ENCODE peak calls at places on chromosome X, in six cellular contexts. One of them, this sample, is unnamed.
A peak's percentile ranks its signal among the peaks of the same experiment; 100 is the strongest.

GRCh38 chrX:115940888-115941332 is 229.6 kb upstream of the AGTR2 start:
- DNase-seq in breast epithelium: peak; percentile 61
- DNase-seq in PC-3: peak; percentile 81
- DNase-seq in CD8-positive, alpha-beta T cell: no peak
- DNase-seq in HCT116: no peak
- DNase-seq in gastrocnemius medialis: no peak
- DNase-seq in this sample: no peak

GRCh38 chrX:68504237-68504636 is 5.4 kb downstream of the YIPF6 start:
- DNase-seq in breast epithelium: no peak
- DNase-seq in PC-3: peak; percentile 75
- DNase-seq in CD8-positive, alpha-beta T cell: no peak
- DNase-seq in HCT116: no peak
- DNase-seq in gastrocnemius medialis: no peak
- DNase-seq in this sample: no peak

GRCh38 chrX:19152762-19153161 is 30.5 kb upstream of the ADGRG2 start:
- DNase-seq in breast epithelium: no peak
- DNase-seq in PC-3: peak; percentile 69
- DNase-seq in CD8-positive, alpha-beta T cell: no peak
- DNase-seq in HCT116: no peak
- DNase-seq in gastrocnemius medialis: no peak
- DNase-seq in this sample: no peak

GRCh38 chrX:104750146-104750699 is 184.2 kb downstream of the IL1RAPL2 start:
- DNase-seq in breast epithelium: no peak
- DNase-seq in PC-3: peak; percentile 52
- DNase-seq in CD8-positive, alpha-beta T cell: no peak
- DNase-seq in HCT116: no peak
- DNase-seq in gastrocnemius medialis: no peak
- DNase-seq in this sample: no peak

GRCh38 chrX:95762716-95763115 is 921.9 kb upstream of the DIAPH2 start:
- DNase-seq in breast epithelium: no peak
- DNase-seq in PC-3: peak; percentile 1
- DNase-seq in CD8-positive, alpha-beta T cell: no peak
- DNase-seq in HCT116: no peak
- DNase-seq in gastrocnemius medialis: no peak
- DNase-seq in this sample: no peak

GRCh38 chrX:150913511-150913910 is 15.0 kb upstream of the CD99L2 start:
- DNase-seq in breast epithelium: no peak
- DNase-seq in PC-3: no peak
- DNase-seq in CD8-positive, alpha-beta T cell: no peak
- DNase-seq in HCT116: no peak
- DNase-seq in gastrocnemius medialis: no peak
- DNase-seq in this sample: no peak

GRCh38 chrX:46628406-46629371 is 55.1 kb downstream of the CHST7 start:
- DNase-seq in breast epithelium: no peak
- DNase-seq in PC-3: no peak
- DNase-seq in CD8-positive, alpha-beta T cell: no peak
- DNase-seq in HCT116: no peak
- DNase-seq in gastrocnemius medialis: peak; percentile 49
- DNase-seq in this sample: peak; percentile 63

GRCh38 chrX:3440981-3441380 is 94.5 kb upstream of the MXRA5 start:
- DNase-seq in breast epithelium: no peak
- DNase-seq in PC-3: no peak
- DNase-seq in CD8-positive, alpha-beta T cell: no peak
- DNase-seq in HCT116: no peak
- DNase-seq in gastrocnemius medialis: no peak
- DNase-seq in this sample: no peak

GRCh38 chrX:133190877-133191738 is 27.0 kb downstream of the TFDP3 start:
- DNase-seq in breast epithelium: no peak
- DNase-seq in PC-3: no peak
- DNase-seq in CD8-positive, alpha-beta T cell: no peak
- DNase-seq in HCT116: no peak
- DNase-seq in gastrocnemius medialis: no peak
- DNase-seq in this sample: no peak

GRCh38 chrX:40268126-40268525 is 170.4 kb upstream of the BCOR start:
- DNase-seq in breast epithelium: no peak
- DNase-seq in PC-3: no peak
- DNase-seq in CD8-positive, alpha-beta T cell: no peak
- DNase-seq in HCT116: no peak
- DNase-seq in gastrocnemius medialis: no peak
- DNase-seq in this sample: no peak

GRCh38 chrX:40261955-40262596 is 164.3 kb upstream of the BCOR start:
- DNase-seq in breast epithelium: no peak
- DNase-seq in PC-3: no peak
- DNase-seq in CD8-positive, alpha-beta T cell: no peak
- DNase-seq in HCT116: no peak
- DNase-seq in gastrocnemius medialis: no peak
- DNase-seq in this sample: peak; percentile 72

GRCh38 chrX:40262641-40263560 is 165.1 kb upstream of the BCOR start:
- DNase-seq in breast epithelium: no peak
- DNase-seq in PC-3: peak; percentile 37
- DNase-seq in CD8-positive, alpha-beta T cell: no peak
- DNase-seq in HCT116: peak; percentile 7
- DNase-seq in gastrocnemius medialis: no peak
- DNase-seq in this sample: peak; percentile 67

GRCh38 chrX:40267334-40268118 is 169.8 kb upstream of the BCOR start:
- DNase-seq in breast epithelium: no peak
- DNase-seq in PC-3: no peak
- DNase-seq in CD8-positive, alpha-beta T cell: no peak
- DNase-seq in HCT116: no peak
- DNase-seq in gastrocnemius medialis: no peak
- DNase-seq in this sample: peak; percentile 65

DNA sequence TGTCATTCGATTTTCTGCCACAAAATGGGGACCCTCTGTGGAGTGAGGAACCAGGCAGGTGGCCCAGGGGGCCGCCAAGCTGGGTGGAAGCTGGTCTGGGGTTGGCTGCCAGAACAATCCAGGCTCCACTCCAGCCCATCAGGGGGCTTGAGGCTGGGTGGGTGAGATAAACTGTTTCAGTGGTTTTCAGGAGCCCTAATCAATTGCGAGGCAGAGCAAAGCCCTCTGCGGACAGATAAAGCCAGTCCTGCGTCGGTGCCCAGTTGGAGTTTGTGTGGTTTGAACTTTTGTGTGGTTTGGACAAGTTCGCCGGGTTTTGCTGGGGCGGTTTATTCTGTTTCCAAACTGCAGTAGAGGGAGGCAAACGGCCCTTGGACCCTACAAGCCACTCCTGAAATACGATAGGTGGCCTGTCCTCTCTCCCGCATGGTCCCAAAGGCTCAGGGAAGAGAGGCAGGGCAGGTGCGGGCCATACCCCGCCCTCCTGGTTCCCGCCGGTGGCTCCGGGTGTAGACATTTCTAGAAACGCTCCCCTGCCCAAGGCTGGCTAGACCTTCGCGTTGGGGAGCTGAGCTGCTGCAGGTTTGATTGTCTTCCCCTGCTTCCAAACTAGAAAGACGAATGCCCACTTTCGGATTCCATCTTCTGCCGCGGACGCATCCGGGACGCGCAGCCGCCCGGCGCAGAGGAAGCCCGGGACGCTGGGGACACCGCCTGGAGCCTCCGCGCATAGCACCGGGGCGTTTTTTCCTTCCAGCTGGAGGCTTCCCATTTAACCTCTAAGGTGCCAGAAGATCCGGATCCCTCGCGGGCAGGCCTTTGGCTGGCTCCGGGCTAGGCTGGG is 169.0 kb upstream of the BCOR start:
- DNase-seq in breast epithelium: peak; percentile 53
- DNase-seq in PC-3: peak; percentile 71
- DNase-seq in CD8-positive, alpha-beta T cell: peak; percentile 22
- DNase-seq in HCT116: peak; percentile 29
- DNase-seq in gastrocnemius medialis: peak; percentile 11
- DNase-seq in this sample: peak; percentile 86
- H3K4me3 ChIP-seq in breast epithelium: peak overlapping the region; percentile 66
- H3K4me3 ChIP-seq in PC-3: peak overlapping the region; percentile 79
- H3K4me3 ChIP-seq in CD8-positive, alpha-beta T cell: peak overlapping the region; percentile 57
- H3K4me3 ChIP-seq in HCT116: peak overlapping the region; percentile 45
- H3K4me3 ChIP-seq in gastrocnemius medialis: peak overlapping the region; percentile 50
- H3K4me3 ChIP-seq in this sample: peak overlapping the region; percentile 36

GRCh38 chrX:119648421-119648775 is 42.2 kb upstream of the NKRF start:
- DNase-seq in breast epithelium: no peak
- DNase-seq in PC-3: no peak
- DNase-seq in CD8-positive, alpha-beta T cell: no peak
- DNase-seq in HCT116: no peak
- DNase-seq in gastrocnemius medialis: no peak
- DNase-seq in this sample: no peak
- H3K4me1 ChIP-seq in breast epithelium: no peaks in the 10 kb centered on the region
- H3K4me1 ChIP-seq in PC-3: no peaks in the 10 kb centered on the region
- H3K4me1 ChIP-seq in CD8-positive, alpha-beta T cell: peaks cover 15% of the 10 kb centered on the region
- H3K4me1 ChIP-seq in HCT116: no peaks in the 10 kb centered on the region
- H3K4me1 ChIP-seq in gastrocnemius medialis: no peaks in the 10 kb centered on the region
- H3K4me1 ChIP-seq in this sample: no peaks in the 10 kb centered on the region

GRCh38 chrX:39047174-39047573 is 245.9 kb downstream of the MID1IP1 start:
- DNase-seq in breast epithelium: no peak
- DNase-seq in PC-3: no peak
- DNase-seq in CD8-positive, alpha-beta T cell: no peak
- DNase-seq in HCT116: no peak
- DNase-seq in gastrocnemius medialis: no peak
- DNase-seq in this sample: no peak
- H3K4me3 ChIP-seq in breast epithelium: no peak overlapping the region
- H3K4me3 ChIP-seq in PC-3: no peak overlapping the region
- H3K4me3 ChIP-seq in CD8-positive, alpha-beta T cell: no peak overlapping the region
- H3K4me3 ChIP-seq in HCT116: no peak overlapping the region
- H3K4me3 ChIP-seq in gastrocnemius medialis: no peak overlapping the region
- H3K4me3 ChIP-seq in this sample: no peak overlapping the region

GRCh38 chrX:40082447-40083119 is 15.2 kb downstream of the BCOR start:
- DNase-seq in breast epithelium: no peak
- DNase-seq in PC-3: no peak
- DNase-seq in CD8-positive, alpha-beta T cell: no peak
- DNase-seq in HCT116: no peak
- DNase-seq in gastrocnemius medialis: no peak
- DNase-seq in this sample: peak; percentile 80

GRCh38 chrX:40084471-40084870 is 13.3 kb downstream of the BCOR start:
- DNase-seq in breast epithelium: no peak
- DNase-seq in PC-3: no peak
- DNase-seq in CD8-positive, alpha-beta T cell: no peak
- DNase-seq in HCT116: no peak
- DNase-seq in gastrocnemius medialis: no peak
- DNase-seq in this sample: no peak

GRCh38 chrX:40085086-40085551 is 12.6 kb downstream of the BCOR start:
- DNase-seq in breast epithelium: no peak
- DNase-seq in PC-3: peak; percentile 90
- DNase-seq in CD8-positive, alpha-beta T cell: no peak
- DNase-seq in HCT116: no peak
- DNase-seq in gastrocnemius medialis: no peak
- DNase-seq in this sample: peak; percentile 59

GRCh38 chrX:40083120-40083978 is 14.4 kb downstream of the BCOR start:
- DNase-seq in breast epithelium: no peak
- DNase-seq in PC-3: peak; percentile 40
- DNase-seq in CD8-positive, alpha-beta T cell: no peak
- DNase-seq in HCT116: no peak
- DNase-seq in gastrocnemius medialis: no peak
- DNase-seq in this sample: peak; percentile 73

GRCh38 chrX:40083979-40084359 is 13.8 kb downstream of the BCOR start:
- DNase-seq in breast epithelium: no peak
- DNase-seq in PC-3: no peak
- DNase-seq in CD8-positive, alpha-beta T cell: no peak
- DNase-seq in HCT116: no peak
- DNase-seq in gastrocnemius medialis: no peak
- DNase-seq in this sample: no peak
- H3K4me1 ChIP-seq in breast epithelium: no peaks in the 10 kb centered on the region
- H3K4me1 ChIP-seq in PC-3: peaks cover 30% of the 10 kb centered on the region
- H3K4me1 ChIP-seq in CD8-positive, alpha-beta T cell: peaks cover 60% of the 10 kb centered on the region
- H3K4me1 ChIP-seq in HCT116: peaks cover 41% of the 10 kb centered on the region
- H3K4me1 ChIP-seq in gastrocnemius medialis: peaks cover 50% of the 10 kb centered on the region
- H3K4me1 ChIP-seq in this sample: peaks cover 18% of the 10 kb centered on the region

DNA sequence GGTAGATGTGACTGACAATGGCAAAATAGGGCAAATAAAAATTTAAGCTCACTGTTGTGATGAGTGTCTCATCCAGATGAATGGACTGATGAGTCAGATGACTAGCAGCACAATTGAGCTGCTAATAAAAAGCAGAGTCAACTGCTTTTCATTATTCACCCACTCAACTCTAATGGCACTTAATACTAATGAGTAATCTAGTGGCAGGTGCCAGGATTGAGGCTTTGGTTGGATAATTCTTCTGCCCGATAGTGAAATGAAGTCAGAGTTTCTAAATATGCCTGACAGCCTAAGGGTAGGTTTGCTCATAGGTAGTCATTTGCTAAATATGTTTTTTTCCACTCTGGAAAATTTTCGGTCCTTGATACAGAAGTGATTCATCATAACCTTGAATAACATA is 10.4 kb downstream of the OGT start:
- DNase-seq in breast epithelium: no peak
- DNase-seq in PC-3: peak; percentile 95
- DNase-seq in CD8-positive, alpha-beta T cell: no peak
- DNase-seq in HCT116: no peak
- DNase-seq in gastrocnemius medialis: no peak
- DNase-seq in this sample: no peak
- H3K4me3 ChIP-seq in breast epithelium: no peak overlapping the region
- H3K4me3 ChIP-seq in PC-3: peak overlapping the region; percentile 47
- H3K4me3 ChIP-seq in CD8-positive, alpha-beta T cell: no peak overlapping the region
- H3K4me3 ChIP-seq in HCT116: no peak overlapping the region
- H3K4me3 ChIP-seq in gastrocnemius medialis: no peak overlapping the region
- H3K4me3 ChIP-seq in this sample: no peak overlapping the region

GRCh38 chrX:111829345-111829744 is 46.6 kb upstream of the TRPC5OS start:
- DNase-seq in breast epithelium: no peak
- DNase-seq in PC-3: no peak
- DNase-seq in CD8-positive, alpha-beta T cell: no peak
- DNase-seq in HCT116: no peak
- DNase-seq in gastrocnemius medialis: no peak
- DNase-seq in this sample: no peak
- H3K4me1 ChIP-seq in breast epithelium: no peaks in the 10 kb centered on the region
- H3K4me1 ChIP-seq in PC-3: no peaks in the 10 kb centered on the region
- H3K4me1 ChIP-seq in CD8-positive, alpha-beta T cell: no peaks in the 10 kb centered on the region
- H3K4me1 ChIP-seq in HCT116: no peaks in the 10 kb centered on the region
- H3K4me1 ChIP-seq in gastrocnemius medialis: no peaks in the 10 kb centered on the region
- H3K4me1 ChIP-seq in this sample: no peaks in the 10 kb centered on the region

DNA sequence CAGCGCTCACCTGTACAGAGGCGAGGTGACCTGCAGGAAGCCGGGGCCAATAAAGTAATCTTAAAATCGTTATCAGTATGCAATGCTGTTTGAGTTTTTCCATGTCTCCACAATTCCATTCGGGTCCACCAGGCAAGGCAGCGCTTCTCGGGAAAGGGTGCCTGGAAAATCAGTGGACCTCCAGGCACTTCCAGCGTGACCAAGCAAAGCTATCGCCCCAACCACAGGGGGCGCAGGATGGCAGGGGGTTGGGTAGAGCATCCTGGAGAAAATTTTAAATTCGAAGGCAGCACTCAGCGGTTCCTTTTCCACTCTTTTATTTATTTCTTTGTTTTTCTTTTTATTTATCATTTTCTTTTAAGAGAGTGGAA is 5.4 kb upstream of the SOX3 start:
- DNase-seq in breast epithelium: no peak
- DNase-seq in PC-3: no peak
- DNase-seq in CD8-positive, alpha-beta T cell: no peak
- DNase-seq in HCT116: no peak
- DNase-seq in gastrocnemius medialis: no peak
- DNase-seq in this sample: no peak
- H3K4me3 ChIP-seq in breast epithelium: no peak overlapping the region
- H3K4me3 ChIP-seq in PC-3: no peak overlapping the region
- H3K4me3 ChIP-seq in CD8-positive, alpha-beta T cell: no peak overlapping the region
- H3K4me3 ChIP-seq in HCT116: no peak overlapping the region
- H3K4me3 ChIP-seq in gastrocnemius medialis: no peak overlapping the region
- H3K4me3 ChIP-seq in this sample: no peak overlapping the region

DNA sequence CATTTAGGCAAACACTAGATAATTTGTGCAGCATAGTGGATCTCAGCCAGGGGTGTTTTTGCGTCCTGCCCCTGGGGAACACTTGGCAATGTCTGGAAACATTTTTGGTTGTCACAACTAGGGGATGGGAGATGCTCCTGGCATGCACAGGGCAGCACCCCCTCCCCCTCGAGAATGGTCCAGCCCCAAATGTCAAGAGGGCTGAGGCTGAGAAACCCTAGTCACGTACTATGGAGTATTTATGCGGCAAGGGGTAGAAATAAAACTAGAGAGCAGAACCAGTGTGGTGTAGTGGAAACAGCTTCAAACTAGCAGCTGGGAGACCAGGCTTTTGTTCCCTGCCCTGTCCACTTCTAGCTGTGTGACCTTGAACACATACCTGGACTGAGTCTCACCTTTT is 38.2 kb upstream of the CLCN4 start:
- DNase-seq in breast epithelium: no peak
- DNase-seq in PC-3: no peak
- DNase-seq in CD8-positive, alpha-beta T cell: no peak
- DNase-seq in HCT116: no peak
- DNase-seq in gastrocnemius medialis: no peak
- DNase-seq in this sample: no peak
- H3K4me1 ChIP-seq in breast epithelium: no peaks in the 10 kb centered on the region
- H3K4me1 ChIP-seq in PC-3: no peaks in the 10 kb centered on the region
- H3K4me1 ChIP-seq in CD8-positive, alpha-beta T cell: no peaks in the 10 kb centered on the region
- H3K4me1 ChIP-seq in HCT116: no peaks in the 10 kb centered on the region
- H3K4me1 ChIP-seq in gastrocnemius medialis: no peaks in the 10 kb centered on the region
- H3K4me1 ChIP-seq in this sample: no peaks in the 10 kb centered on the region